ENCODE peak calls at places on chromosomes 5 and 9, in seven cellular contexts. B, F, V, D, U, H and Q are unnamed samples.
A peak's percentile ranks its signal among the peaks of the same experiment; 100 is the strongest.

GRCh38 chr5:10513501-10514442 is 50.1 kb upstream of the ANKRD33B start:
- DNase-seq in V (no peak), F (no peak), H (peak; percentile 96), D (no peak), B (no peak), U (no peak), Q (peak; percentile 92)

GRCh38 chr5:168995024-168995423 is 305.9 kb downstream of the SLIT3 start:
- DNase-seq in B (no peak), D (no peak), U (peak; percentile 30), V (no peak), H (no peak), F (no peak), Q (no peak)

GRCh38 chr5:151699071-151699901 is 12.6 kb upstream of the SPARC start:
- DNase-seq in U (peak; percentile 52), D (no peak), F (no peak), B (peak; percentile 20), H (peak; percentile 94), V (no peak), Q (peak; percentile 98)

GRCh38 chr5:38633505-38633904 is 77.1 kb upstream of the LIFR start:
- DNase-seq in H (no peak), V (no peak), F (no peak), B (no peak), U (no peak), D (no peak), Q (no peak)

GRCh38 chr5:146510528-146510927 is 5.5 kb downstream of the GPR151 start:
- DNase-seq in F (no peak), U (no peak), H (no peak), B (no peak), V (peak; percentile 50), D (no peak), Q (peak; percentile 76)

GRCh38 chr9:71106992-71107391 is 14.4 kb downstream of the TRPM3 start:
- DNase-seq in B (no peak), U (no peak), H (no peak), F (no peak), V (no peak), D (no peak), Q (no peak)

GRCh38 chr5:103364074-103364473 is 105.5 kb downstream of the MACIR start:
- DNase-seq in F (no peak), V (no peak), H (no peak), D (no peak), B (no peak), U (no peak), Q (no peak)

GRCh38 chr5:139634541-139634940 is 13.6 kb upstream of the CXXC5 start:
- DNase-seq in B (no peak), F (no peak), V (no peak), D (no peak), H (no peak), U (no peak), Q (no peak)

GRCh38 chr9:123375725-123376132 is 19.7 kb downstream of the CRB2 start:
- DNase-seq in D (no peak), H (no peak), F (no peak), U (peak; percentile 37), V (peak; percentile 76), B (no peak), Q (no peak)

GRCh38 chr5:28603869-28604268 is 1565.5 kb upstream of the CDH9 start:
- DNase-seq in D (no peak), B (no peak), V (no peak), F (no peak), H (no peak), U (no peak), Q (no peak)

GRCh38 chr9:116658265-116658664 is 28.8 kb upstream of the TRIM32 start:
- DNase-seq in D (no peak), B (no peak), H (no peak), F (no peak), U (no peak), V (no peak), Q (no peak)

GRCh38 chr9:132898043-132898442 is 19.3 kb downstream of the SPACA9 start:
- DNase-seq in V (no peak), H (no peak), D (no peak), B (no peak), F (no peak), U (no peak), Q (no peak)

GRCh38 chr5:19739691-19740090 is 248.3 kb downstream of the CDH18 start:
- DNase-seq in H (no peak), B (no peak), V (no peak), F (no peak), U (no peak), D (no peak), Q (no peak)

GRCh38 chr5:158514353-158514960 is 585.3 kb downstream of the EBF1 start:
- DNase-seq in F (no peak), H (no peak), B (no peak), V (no peak), U (no peak), D (no peak), Q (peak; percentile 70)

GRCh38 chr5:74127377-74128338 is 501.7 kb downstream of the ARHGEF28 start:
- DNase-seq in F (no peak), B (no peak), D (no peak), H (peak; percentile 97), U (peak; percentile 4), V (no peak), Q (peak; percentile 56)

GRCh38 chr5:131302506-131302905 is 38.7 kb downstream of the CDC42SE2 start:
- DNase-seq in U (no peak), D (no peak), F (no peak), H (no peak), B (no peak), V (no peak), Q (no peak)

GRCh38 chr9:21137020-21137419 is 4.6 kb downstream of the IFNW1 start:
- DNase-seq in F (no peak), H (no peak), U (no peak), D (no peak), B (no peak), V (no peak), Q (no peak)

GRCh38 chr5:147407094-147407681 is 102.7 kb downstream of the DPYSL3 start:
- DNase-seq in F (no peak), U (no peak), H (no peak), D (no peak), B (no peak), V (no peak), Q (peak; percentile 71)

GRCh38 chr5:142403583-142403982 is 78.8 kb upstream of the SPRY4 start:
- DNase-seq in F (no peak), B (no peak), U (no peak), D (no peak), V (no peak), H (no peak), Q (no peak)

GRCh38 chr5:138439537-138440225 is 824 bp downstream of the REEP2 start:
- DNase-seq in B (no peak), F (no peak), H (no peak), V (no peak), D (no peak), U (no peak), Q (no peak)

GRCh38 chr5:87074934-87075541 is 192.6 kb upstream of the RASA1 start:
- DNase-seq in D (no peak), U (no peak), F (no peak), B (no peak), H (no peak), V (peak; percentile 48), Q (no peak)
- H3K4me3 ChIP-seq in D (no peak overlapping the region), U (no peak overlapping the region), F (peak overlapping the region; percentile 19), B (no peak overlapping the region), H (no peak overlapping the region), V (no peak overlapping the region), Q (no peak overlapping the region)

GRCh38 chr5:179817071-179817840 is 3.4 kb upstream of the SQSTM1 start:
- DNase-seq in U (no peak), F (no peak), D (peak; percentile 60), H (no peak), B (peak; percentile 2), V (no peak), Q (no peak)
- H3K4me3 ChIP-seq in U (no peak overlapping the region), F (no peak overlapping the region), D (peak overlapping the region; percentile 60), H (peak overlapping the region; percentile 42), B (peak overlapping the region; percentile 45), V (no peak overlapping the region), Q (peak overlapping the region; percentile 53)

DNA sequence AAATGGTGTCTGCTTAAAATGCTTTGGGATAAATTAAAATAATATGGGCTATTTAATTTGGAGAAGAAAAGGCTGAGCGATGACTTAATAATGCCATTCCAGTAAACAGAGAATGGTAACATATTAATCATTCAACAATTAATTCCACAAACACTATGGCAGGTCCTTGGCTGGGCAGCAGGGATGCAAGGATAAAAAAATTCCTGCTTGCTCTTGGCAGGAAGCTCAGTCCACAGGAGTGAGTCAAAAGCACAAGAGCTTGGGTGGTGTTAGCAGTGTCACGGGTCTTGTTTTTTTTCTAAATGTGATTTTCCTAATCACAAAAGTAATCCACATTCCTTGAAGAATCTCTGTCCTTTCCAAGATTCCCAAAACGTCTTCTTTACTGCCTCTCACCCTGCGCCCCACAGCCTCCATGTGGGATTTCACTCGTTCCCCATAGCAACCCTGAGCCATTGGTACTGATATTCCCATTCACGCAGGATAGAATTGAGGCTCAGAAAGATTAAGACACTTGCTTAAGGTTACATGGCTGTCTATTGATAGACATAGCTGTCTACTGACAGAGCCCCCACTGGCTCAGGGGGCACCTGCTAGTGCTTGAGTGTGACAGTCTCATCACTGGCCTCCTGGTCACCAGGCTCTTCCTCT is 222.3 kb downstream of the MAPKAP1 start:
- DNase-seq in F (no peak), H (peak; percentile 59), V (no peak), U (no peak), B (no peak), D (no peak), Q (peak; percentile 81)
- H3K4me3 ChIP-seq in F (no peak overlapping the region), H (no peak overlapping the region), V (no peak overlapping the region), U (no peak overlapping the region), B (no peak overlapping the region), D (no peak overlapping the region), Q (no peak overlapping the region)

GRCh38 chr9:4982720-4983482 is 2.2 kb upstream of the JAK2 start:
- DNase-seq in H (no peak), F (no peak), U (no peak), V (peak; percentile 59), D (no peak), B (no peak), Q (no peak)

GRCh38 chr9:4985376-4986266 is 549 bp downstream of the JAK2 start:
- DNase-seq in H (peak; percentile 67), F (no peak), D (peak; percentile 57), B (peak; percentile 27), V (peak; percentile 85), U (no peak), Q (peak; percentile 55)

GRCh38 chr9:4984571-4985375 is at the start of gene JAK2:
- DNase-seq in F (peak; percentile 78), V (peak; percentile 100), H (peak; percentile 96), B (peak; percentile 84), D (peak; percentile 95), U (peak; percentile 88), Q (peak; percentile 95)

GRCh38 chr9:4984171-4984570 is 901 bp upstream of the JAK2 start:
- DNase-seq in D (no peak), B (no peak), F (no peak), V (no peak), U (peak; percentile 21), H (no peak), Q (no peak)

DNA sequence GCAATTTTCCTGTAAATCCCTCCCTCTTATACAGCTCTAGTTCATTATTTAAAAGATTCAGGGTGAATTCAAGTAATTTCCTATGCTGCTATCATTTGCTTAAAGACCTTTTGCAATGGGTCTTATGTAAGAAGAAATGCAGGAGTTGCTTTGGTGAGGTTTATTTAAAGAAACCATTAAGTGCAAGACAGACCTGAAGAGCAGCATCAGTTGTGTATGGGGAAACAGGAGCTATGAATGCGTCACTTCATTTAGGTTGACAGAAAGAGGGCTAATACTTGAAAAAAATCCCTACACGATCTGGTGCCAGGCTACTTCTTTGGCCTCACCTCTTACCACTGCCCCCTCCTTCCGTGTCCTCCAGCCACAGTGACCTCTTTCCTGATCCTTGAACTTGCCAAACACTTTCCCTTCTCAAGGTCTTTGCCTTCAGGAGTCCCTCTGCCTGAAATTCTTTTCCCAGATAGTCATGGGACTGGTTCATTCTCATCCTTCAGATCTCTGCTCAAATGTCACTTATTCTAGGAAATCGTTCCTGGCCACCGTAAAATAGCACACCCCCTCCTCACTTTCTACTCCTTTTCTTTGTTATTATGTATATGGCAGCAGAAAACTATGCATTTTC is 1.4 kb upstream of the JAK2 start:
- DNase-seq in B (no peak), D (no peak), V (peak; percentile 59), F (no peak), U (peak; percentile 32), H (no peak), Q (no peak)
- H3K4me3 ChIP-seq in B (peak overlapping the region; percentile 73), D (peak overlapping the region; percentile 91), V (peak overlapping the region; percentile 76), F (peak overlapping the region; percentile 81), U (peak overlapping the region; percentile 67), H (peak overlapping the region; percentile 63), Q (peak overlapping the region; percentile 81)